ENCODE peak calls at places on chromosomes 2 and 18, in four cellular contexts. One of them, this sample, is unnamed.

GRCh38 chr18:48228301-48228715 is 180.9 kb downstream of the ZBTB7C start:
- DNase-seq in GM12878: no peak
- DNase-seq in WTC11: no peak
- DNase-seq in K562: no peak
- DNase-seq in this sample: peak; percentile 32

GRCh38 chr2:126831234-126832005 is 67.3 kb upstream of the TEX51 start:
- DNase-seq in WTC11: no peak
- DNase-seq in K562: no peak
- DNase-seq in GM12878: no peak
- DNase-seq in this sample: no peak

GRCh38 chr2:234427081-234428058 is 69.5 kb downstream of the ARL4C start:
- DNase-seq in K562: no peak
- DNase-seq in WTC11: peak; percentile 62
- DNase-seq in GM12878: no peak
- DNase-seq in this sample: no peak

GRCh38 chr2:205077159-205077558 is 531.9 kb downstream of the PARD3B start:
- DNase-seq in GM12878: no peak
- DNase-seq in WTC11: no peak
- DNase-seq in K562: no peak
- DNase-seq in this sample: no peak

GRCh38 chr2:120272763-120273481 is 20.3 kb downstream of the RALB start:
- DNase-seq in WTC11: no peak
- DNase-seq in GM12878: no peak
- DNase-seq in K562: no peak
- DNase-seq in this sample: no peak

GRCh38 chr2:134008837-134009236 is 245.0 kb upstream of the MGAT5 start:
- DNase-seq in GM12878: no peak
- DNase-seq in WTC11: no peak
- DNase-seq in K562: no peak
- DNase-seq in this sample: no peak

GRCh38 chr2:205682239-205683021 is at the start of gene NRP2:
- DNase-seq in K562: peak; percentile 8
- DNase-seq in WTC11: peak; percentile 88
- DNase-seq in GM12878: no peak
- DNase-seq in this sample: peak; percentile 86

GRCh38 chr2:240237609-240238151 is 97.2 kb upstream of the OTOS start:
- DNase-seq in K562: peak; percentile 24
- DNase-seq in GM12878: no peak
- DNase-seq in WTC11: no peak
- DNase-seq in this sample: no peak

GRCh38 chr2:219249203-219249980 is 3.7 kb upstream of the TUBA4B start:
- DNase-seq in GM12878: peak; percentile 64
- DNase-seq in WTC11: no peak
- DNase-seq in K562: no peak
- DNase-seq in this sample: no peak

GRCh38 chr18:12013186-12013916 is 32.0 kb downstream of the IMPA2 start:
- DNase-seq in WTC11: no peak
- DNase-seq in GM12878: no peak
- DNase-seq in K562: no peak
- DNase-seq in this sample: no peak

GRCh38 chr2:20471902-20472559 is 25.2 kb downstream of the RHOB start:
- DNase-seq in GM12878: no peak
- DNase-seq in K562: no peak
- DNase-seq in WTC11: no peak
- DNase-seq in this sample: no peak
- TF ChIP-seq USF1 in GM12878: no peak
- TF ChIP-seq USF1 in K562: no peak
- TF ChIP-seq USF1 in WTC11: no peak
- TF ChIP-seq USF1 in this sample: no peak

GRCh38 chr2:168375195-168375798 is 80.8 kb upstream of the CERS6 start:
- DNase-seq in GM12878: no peak
- DNase-seq in WTC11: no peak
- DNase-seq in K562: no peak
- DNase-seq in this sample: no peak
- TF ChIP-seq USF1 in GM12878: no peak
- TF ChIP-seq USF1 in WTC11: no peak
- TF ChIP-seq USF1 in K562: no peak
- TF ChIP-seq USF1 in this sample: no peak

DNA sequence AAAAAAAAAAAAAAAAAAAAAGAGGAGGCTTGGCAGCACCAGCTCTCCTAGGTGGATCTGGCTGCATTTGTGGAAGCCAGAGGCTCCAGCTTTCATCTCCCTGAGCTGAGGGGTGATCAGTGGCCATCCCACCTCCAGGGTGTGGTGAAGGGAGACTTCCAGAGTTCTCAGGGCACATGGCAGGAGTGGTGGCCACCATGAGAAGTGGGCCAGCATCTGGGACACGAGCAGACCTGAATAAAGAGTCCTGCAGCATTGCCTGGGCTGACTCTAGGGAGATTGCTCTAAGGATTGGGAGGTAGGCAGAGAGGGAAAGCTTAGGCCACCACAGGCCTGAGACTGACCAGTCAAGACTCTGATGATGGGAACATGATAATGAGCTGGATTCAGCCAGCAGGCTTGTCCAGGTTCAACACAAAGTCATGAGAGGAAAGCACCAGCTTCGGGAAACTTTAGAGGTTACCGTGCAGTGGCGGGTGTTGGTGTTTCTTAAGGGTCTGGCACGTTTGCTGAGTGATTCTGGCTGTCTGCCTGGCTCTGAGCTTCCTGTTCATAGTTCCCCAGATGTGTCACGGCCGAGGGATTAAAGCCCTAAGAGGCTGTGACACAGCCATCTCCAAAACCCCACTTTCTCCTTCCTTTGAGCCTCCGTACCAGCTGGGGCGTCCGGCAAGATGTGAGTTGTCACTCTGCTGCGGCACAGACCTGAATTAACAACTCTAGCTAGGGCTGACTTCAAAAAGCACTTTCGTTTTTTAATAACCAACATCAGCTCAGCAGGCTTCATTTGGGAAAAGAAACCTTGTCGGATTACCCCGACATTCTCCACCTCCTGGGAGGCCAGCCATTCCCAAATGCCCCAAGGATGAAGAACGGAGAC is 38.3 kb upstream of the IL1R1 start:
- DNase-seq in K562: no peak
- DNase-seq in WTC11: no peak
- DNase-seq in GM12878: peak; percentile 67
- DNase-seq in this sample: no peak
- TF ChIP-seq USF1 in K562: no peak
- TF ChIP-seq USF1 in WTC11: no peak
- TF ChIP-seq USF1 in GM12878: no peak
- TF ChIP-seq USF1 in this sample: no peak

GRCh38 chr2:109385506-109385905 is 228.3 kb downstream of the SEPTIN10 start:
- DNase-seq in WTC11: no peak
- DNase-seq in K562: no peak
- DNase-seq in GM12878: no peak
- DNase-seq in this sample: no peak

GRCh38 chr2:109386004-109386695 is 227.6 kb downstream of the SEPTIN10 start:
- DNase-seq in GM12878: no peak
- DNase-seq in K562: no peak
- DNase-seq in WTC11: peak; percentile 42
- DNase-seq in this sample: no peak

GRCh38 chr2:109383505-109384307 is 230.1 kb downstream of the SEPTIN10 start:
- DNase-seq in GM12878: no peak
- DNase-seq in K562: no peak
- DNase-seq in WTC11: peak; percentile 7
- DNase-seq in this sample: no peak

GRCh38 chr2:109382946-109383345 is 230.8 kb downstream of the SEPTIN10 start:
- DNase-seq in WTC11: peak; percentile 20
- DNase-seq in K562: no peak
- DNase-seq in GM12878: no peak
- DNase-seq in this sample: peak; percentile 53

DNA sequence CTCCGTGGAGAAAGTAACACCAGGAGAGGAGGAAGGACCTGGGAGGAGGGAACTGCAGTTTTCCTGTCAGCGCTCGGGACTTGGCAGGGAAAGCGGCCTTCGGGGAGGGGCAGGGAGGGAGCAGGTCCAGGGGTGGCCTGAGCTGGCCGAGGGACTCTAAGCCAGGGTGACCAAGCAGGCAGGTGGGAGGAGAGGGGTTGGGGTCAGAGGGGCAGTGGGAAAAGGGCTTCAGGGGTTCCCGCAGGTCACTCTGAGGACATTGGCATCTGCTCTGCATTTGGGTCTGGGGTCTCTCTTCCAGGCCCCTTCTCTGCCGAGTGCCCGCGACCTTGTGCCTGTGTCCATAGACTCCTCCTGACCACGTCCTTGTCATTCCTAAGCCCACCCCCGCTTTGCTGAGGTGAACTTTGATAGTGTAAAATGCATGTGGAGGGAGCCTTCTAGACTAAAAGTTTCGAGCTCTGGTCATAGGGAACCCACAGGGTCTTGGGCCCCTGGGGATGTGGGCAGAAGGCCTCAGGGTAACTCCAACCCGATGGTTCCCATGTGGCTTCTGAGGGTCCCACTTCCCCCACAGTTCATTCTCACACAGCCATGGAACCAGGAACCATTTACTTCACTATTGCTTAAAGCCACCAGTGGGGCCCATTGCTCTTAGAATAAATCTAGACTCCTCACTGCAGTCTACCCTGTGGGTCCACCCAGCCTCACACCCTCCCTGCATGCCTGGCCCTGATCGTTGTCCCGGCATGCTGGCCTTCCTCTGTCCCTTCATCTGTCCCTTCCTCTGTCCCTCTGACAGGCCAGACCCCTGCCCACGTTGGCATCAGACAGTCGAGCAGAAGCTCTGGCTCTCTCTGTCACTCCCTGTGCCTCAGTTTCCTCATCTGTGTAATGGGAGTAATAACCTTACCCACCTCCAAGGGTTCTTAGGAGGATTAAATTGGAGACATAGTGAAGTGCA is 229.2 kb downstream of the SEPTIN10 start:
- DNase-seq in GM12878: no peak
- DNase-seq in WTC11: no peak
- DNase-seq in K562: no peak
- DNase-seq in this sample: no peak
- TF ChIP-seq USF1 in GM12878: no peak
- TF ChIP-seq USF1 in WTC11: no peak
- TF ChIP-seq USF1 in K562: no peak
- TF ChIP-seq USF1 in this sample: no peak